ENCODE peak calls at places on chromosomes 2 and 18, in seven cellular contexts. W, O, V, B, M, Q and K are unnamed samples.

GRCh38 chr18:76827205-76827885 is 5.0 kb downstream of the ZNF236 start:
- DNase-seq in W (peak; percentile 24), O (no peak), V (no peak), B (no peak), M (no peak), Q (no peak), K (no peak)

GRCh38 chr18:14943967-14944636 is 196.1 kb downstream of the ANKRD30B start:
- DNase-seq in W (no peak), O (no peak), V (no peak), B (no peak), M (peak; percentile 9), Q (no peak), K (no peak)

GRCh38 chr2:186570587-186570986 is 19.3 kb upstream of the ITGAV start:
- DNase-seq in W (no peak), O (no peak), V (no peak), B (no peak), M (no peak), Q (no peak), K (no peak)

GRCh38 chr2:169824373-169825333 is at the start of gene METTL5:
- DNase-seq in W (peak; percentile 88), O (peak; percentile 90), V (peak; percentile 95), B (peak; percentile 74), M (peak; percentile 84), Q (no peak), K (peak; percentile 83)

GRCh38 chr2:111698743-111699554 is 185.0 kb downstream of the ANAPC1 start:
- DNase-seq in W (peak; percentile 72), O (no peak), V (peak; percentile 47), B (no peak), M (no peak), Q (peak; percentile 94), K (no peak)

GRCh38 chr18:77102246-77103040 is 30.1 kb downstream of the MBP start:
- DNase-seq in W (no peak), O (peak; percentile 87), V (peak; percentile 53), B (no peak), M (no peak), Q (peak; percentile 80), K (no peak)

GRCh38 chr18:11998182-11998581 is 16.9 kb downstream of the IMPA2 start:
- DNase-seq in W (peak; percentile 57), O (no peak), V (no peak), B (no peak), M (peak; percentile 23), Q (no peak), K (no peak)

GRCh38 chr2:111716901-111717635 is 166.9 kb downstream of the ANAPC1 start:
- DNase-seq in W (no peak), O (no peak), V (peak; percentile 36), B (no peak), M (no peak), Q (no peak), K (no peak)

GRCh38 chr2:1881998-1882397 is 137.7 kb upstream of the PXDN start:
- DNase-seq in W (peak; percentile 46), O (no peak), V (no peak), B (no peak), M (no peak), Q (no peak), K (no peak)

GRCh38 chr18:6326566-6326965 is 88.1 kb downstream of the L3MBTL4 start:
- DNase-seq in W (no peak), O (no peak), V (no peak), B (no peak), M (no peak), Q (no peak), K (no peak)

GRCh38 chr2:12321017-12321641 is 395.6 kb upstream of the TRIB2 start:
- DNase-seq in W (peak; percentile 81), O (no peak), V (no peak), B (no peak), M (no peak), Q (peak; percentile 79), K (no peak)

GRCh38 chr2:70732736-70733427 is 35.1 kb downstream of the ADD2 start:
- DNase-seq in W (no peak), O (no peak), V (peak; percentile 64), B (no peak), M (no peak), Q (no peak), K (no peak)

GRCh38 chr2:13260401-13260800 is 543.7 kb downstream of the TRIB2 start:
- DNase-seq in W (no peak), O (no peak), V (no peak), B (no peak), M (no peak), Q (no peak), K (peak; percentile 10)

GRCh38 chr2:171391532-171391931 is 42.3 kb downstream of the METTL8 start:
- DNase-seq in W (no peak), O (no peak), V (no peak), B (no peak), M (peak; percentile 30), Q (no peak), K (no peak)

GRCh38 chr2:211751853-211752252 is 786.7 kb downstream of the ERBB4 start:
- DNase-seq in W (no peak), O (no peak), V (no peak), B (no peak), M (no peak), Q (no peak), K (no peak)

GRCh38 chr2:232406556-232407310 is at the start of gene ALPG:
- DNase-seq in W (peak; percentile 57), O (no peak), V (no peak), B (no peak), M (no peak), Q (no peak), K (no peak)

GRCh38 chr2:237629188-237629534 is 1.8 kb downstream of the LRRFIP1 start:
- DNase-seq in W (no peak), O (no peak), V (no peak), B (no peak), M (no peak), Q (no peak), K (no peak)

GRCh38 chr2:41881249-41881648 is 166.6 kb upstream of the PKDCC start:
- DNase-seq in W (no peak), O (no peak), V (no peak), B (no peak), M (no peak), Q (no peak), K (no peak)

GRCh38 chr2:196182439-196183171 is 11.2 kb upstream of the STK17B start:
- DNase-seq in W (no peak), O (peak; percentile 36), V (no peak), B (no peak), M (no peak), Q (no peak), K (no peak)

DNA sequence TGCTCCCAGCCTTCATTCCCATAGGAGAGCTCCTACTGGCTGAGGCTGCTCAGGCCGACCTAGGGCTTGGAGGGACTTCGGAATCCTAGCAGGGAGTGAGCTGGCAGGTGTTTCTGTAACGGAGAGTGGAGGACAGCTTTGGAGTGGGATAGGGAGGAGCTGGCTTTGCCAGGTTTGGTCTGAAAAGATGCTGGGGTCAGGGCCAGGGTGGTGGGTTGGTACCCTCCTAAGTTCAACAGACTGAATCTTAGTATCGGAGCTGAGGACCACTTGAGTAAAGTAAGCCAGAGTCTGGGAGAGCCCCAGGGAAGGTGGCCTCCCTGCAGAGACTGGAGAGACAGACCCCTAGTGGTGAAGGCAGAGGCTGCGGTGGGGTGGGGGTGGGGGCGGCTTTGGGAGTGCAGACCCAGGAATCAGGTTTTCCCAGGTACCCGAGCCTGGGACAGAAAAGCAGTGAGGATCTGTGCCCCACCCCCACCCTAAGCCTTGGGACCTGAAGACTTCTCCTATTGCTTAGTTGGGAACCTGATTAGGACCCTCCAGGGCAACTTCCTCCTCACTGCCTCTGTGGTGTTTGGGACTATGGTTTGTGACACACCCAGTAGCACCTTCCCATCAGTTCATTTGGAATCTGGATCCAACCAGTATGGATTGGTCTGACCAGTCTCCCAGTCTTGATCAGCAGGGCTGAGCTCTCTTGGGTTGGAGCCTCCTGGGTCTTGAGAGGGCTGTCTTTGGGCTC is 3.0 kb downstream of the CNNM4 start:
- DNase-seq in W (no peak), O (peak; percentile 69), V (peak; percentile 76), B (no peak), M (peak; percentile 52), Q (no peak), K (no peak)
- TF ChIP-seq CTCF in W (peak; percentile 9), O (peak; percentile 66), V (peak; percentile 57), B (peak; percentile 62), M (peak; percentile 67), Q (peak; percentile 46), K (peak; percentile 60)

GRCh38 chr2:181438298-181438697 is 18.9 kb upstream of the ITGA4 start:
- DNase-seq in W (no peak), O (no peak), V (no peak), B (no peak), M (peak; percentile 24), Q (no peak), K (no peak)
- TF ChIP-seq CTCF in W (no peak), O (no peak), V (peak; percentile 25), B (no peak), M (peak; percentile 44), Q (no peak), K (peak; percentile 26)

GRCh38 chr2:69099541-69099940 is 86.6 kb downstream of the ANTXR1 start:
- DNase-seq in W (no peak), O (no peak), V (no peak), B (no peak), M (no peak), Q (no peak), K (no peak)
- TF ChIP-seq CTCF in W (no peak), O (no peak), V (no peak), B (no peak), M (no peak), Q (no peak), K (no peak)

DNA sequence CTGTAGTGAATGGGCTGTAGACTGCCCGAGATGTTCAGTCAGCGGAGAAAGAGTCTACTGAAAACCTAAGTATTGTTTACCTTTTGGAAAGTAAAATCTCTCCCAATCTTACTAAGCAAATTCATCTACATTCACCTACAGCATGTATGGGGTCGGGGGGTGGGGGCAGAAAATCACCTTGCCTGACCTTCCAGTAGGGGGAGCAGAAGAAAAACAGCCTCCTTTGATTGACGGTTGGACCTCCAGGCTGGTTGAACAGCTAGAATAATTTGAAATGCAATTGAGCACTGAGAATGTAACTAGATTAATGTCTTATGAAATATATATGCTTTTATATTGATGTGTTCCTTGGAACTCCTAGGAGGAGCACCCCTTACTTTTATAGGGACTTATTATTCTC is 10.0 kb downstream of the LRATD1 start:
- DNase-seq in W (no peak), O (no peak), V (no peak), B (no peak), M (no peak), Q (no peak), K (no peak)
- TF ChIP-seq CTCF in W (no peak), O (peak; percentile 7), V (peak; percentile 38), B (no peak), M (peak; percentile 29), Q (no peak), K (peak; percentile 41)

GRCh38 chr2:167388497-167388896 is 500.2 kb downstream of the XIRP2 start:
- DNase-seq in W (no peak), O (no peak), V (no peak), B (no peak), M (no peak), Q (no peak), K (no peak)
- TF ChIP-seq CTCF in W (no peak), O (no peak), V (no peak), B (no peak), M (no peak), Q (no peak), K (no peak)

DNA sequence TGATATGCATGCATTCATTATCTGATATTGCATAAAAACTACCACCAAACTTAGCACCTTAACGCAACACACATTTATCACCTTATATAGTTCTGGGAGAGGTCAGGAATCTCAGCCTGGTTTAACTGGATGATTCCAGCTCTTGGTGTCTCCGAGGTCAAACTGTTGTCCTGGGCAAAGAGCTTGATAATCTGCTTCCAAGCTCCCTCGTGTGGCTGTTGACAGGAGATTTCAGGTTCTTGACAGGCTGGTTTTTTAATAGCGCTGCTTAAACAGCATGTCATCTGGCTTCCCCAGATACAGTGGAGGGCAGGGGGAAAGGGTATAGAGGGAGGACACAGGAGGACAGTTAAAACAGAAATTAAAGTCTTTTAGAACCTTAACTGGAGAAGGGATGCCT is 785.0 kb downstream of the CNTNAP5 start:
- DNase-seq in W (no peak), O (no peak), V (peak; percentile 9), B (no peak), M (peak; percentile 76), Q (no peak), K (peak; percentile 9)
- TF ChIP-seq CTCF in W (no peak), O (no peak), V (no peak), B (no peak), M (peak; percentile 58), Q (no peak), K (peak; percentile 48)